ENCODE peak calls at places on chromosomes 16 and 17, in nine cellular contexts. K is Caki2, S is epithelial cell of esophagus, X is T-helper 17 cell, Z is transverse colon, R is kidney tubule cell, B is GM13976, P is substantia nigra, Q is gastrocnemius medialis. O is an unnamed sample.

GRCh38 chr17:1940810-1941185 is 84.3 kb downstream of the RTN4RL1 start:
- DNase-seq in K (no peak), S (no peak), X (no peak), Z (no peak), R (no peak), B (no peak), P (no peak), Q (no peak), O (no peak)

GRCh38 chr17:15464629-15465028 is 2.8 kb downstream of the CDRT4 start:
- DNase-seq in K (no peak), S (no peak), X (no peak), Z (no peak), R (no peak), B (no peak), P (no peak), Q (no peak), O (no peak)

GRCh38 chr17:66281671-66282369 is 20.6 kb upstream of the PRKCA start:
- DNase-seq in K (no peak), S (no peak), X (no peak), Z (no peak), R (no peak), B (no peak), P (no peak), Q (no peak), O (peak)

GRCh38 chr16:75942351-75942750 is 216.1 kb upstream of the CPHXL start:
- DNase-seq in K (no peak), S (no peak), X (no peak), Z (no peak), R (no peak), B (no peak), P (no peak), Q (no peak), O (no peak)

GRCh38 chr17:81161972-81162371 is 3.3 kb upstream of the PVALEF start:
- DNase-seq in K (no peak), S (no peak), X (no peak), Z (no peak), R (no peak), B (no peak), P (no peak), Q (no peak), O (no peak)

GRCh38 chr17:73013299-73013698 is 79.2 kb downstream of the SLC39A11 start:
- DNase-seq in K (no peak), S (no peak), X (no peak), Z (no peak), R (no peak), B (no peak), P (no peak), Q (no peak), O (no peak)

GRCh38 chr16:20904507-20905079 is 4.0 kb downstream of the LYRM1 start:
- DNase-seq in K (no peak), S (peak), X (no peak), Z (no peak), R (peak), B (peak), P (no peak), Q (no peak), O (peak)

GRCh38 chr16:20075243-20075642 is 1.6 kb upstream of the GPR139 start:
- DNase-seq in K (no peak), S (no peak), X (no peak), Z (no peak), R (no peak), B (no peak), P (no peak), Q (no peak), O (no peak)

GRCh38 chr17:76278952-76279741 is 14.0 kb downstream of the UBALD2 start:
- DNase-seq in K (peak), S (peak), X (peak), Z (peak), R (peak), B (peak), P (peak), Q (peak), O (peak)

GRCh38 chr17:50072925-50073324 is 17.0 kb downstream of the ITGA3 start:
- DNase-seq in K (no peak), S (no peak), X (no peak), Z (no peak), R (no peak), B (no peak), P (no peak), Q (no peak), O (no peak)

GRCh38 chr16:83717814-83718213 is 90.0 kb upstream of the HSBP1 start:
- DNase-seq in K (no peak), S (no peak), X (no peak), Z (no peak), R (peak), B (no peak), P (no peak), Q (no peak), O (peak)

GRCh38 chr16:71426069-71426879 is 15.6 kb downstream of the TLE7 start:
- DNase-seq in K (no peak), S (peak), X (no peak), Z (peak), R (peak), B (peak), P (no peak), Q (no peak), O (peak)

GRCh38 chr17:21289175-21289901 is 4.8 kb downstream of the MAP2K3 start:
- DNase-seq in K (no peak), S (no peak), X (no peak), Z (no peak), R (no peak), B (no peak), P (no peak), Q (no peak), O (no peak)

GRCh38 chr16:89422905-89423630 is 67.3 kb downstream of the ANKRD11 start:
- DNase-seq in K (no peak), S (peak), X (no peak), Z (no peak), R (peak), B (peak), P (no peak), Q (no peak), O (peak)

GRCh38 chr16:4498546-4499195 is 22.5 kb downstream of the HMOX2 start:
- DNase-seq in K (peak), S (peak), X (no peak), Z (no peak), R (peak), B (no peak), P (no peak), Q (no peak), O (no peak)

O was measured in EL.